ENCODE peak calls at places on chromosomes 7 and 10, in nine cellular contexts. Z is upper lobe of left lung, G is body of pancreas, W is testis, U is HCT116, B is GM12892, D is Peyer's patch, F is tibial nerve, K is heart left ventricle. M is an unnamed sample.

GRCh38 chr10:71260622-71261325 is 48.4 kb downstream of the UNC5B start:
- DNase-seq in Z (peak; percentile 77), F (no peak), K (peak; percentile 62), D (no peak), U (peak; percentile 47), B (no peak), W (peak; percentile 59), G (no peak), M (peak; percentile 82)

GRCh38 chr7:142482899-142483658 is 225.2 kb upstream of the PRSS58 start:
- DNase-seq in Z (no peak), K (no peak), W (peak; percentile 71), D (peak; percentile 50), B (no peak), G (peak; percentile 50), U (peak; percentile 35), F (no peak), M (peak; percentile 34)

GRCh38 chr10:124557648-124558338 is 96.2 kb downstream of the LHPP start:
- DNase-seq in K (no peak), Z (no peak), B (no peak), F (no peak), D (no peak), U (no peak), G (no peak), W (peak; percentile 46), M (no peak)

GRCh38 chr10:98488669-98489430 is 42.1 kb upstream of the HPS1 start:
- DNase-seq in G (no peak), Z (no peak), F (no peak), D (no peak), W (no peak), K (no peak), U (no peak), B (no peak), M (no peak)

GRCh38 chr7:39465055-39465929 is 100.9 kb upstream of the YAE1 start:
- DNase-seq in Z (peak; percentile 48), B (peak; percentile 3), U (peak; percentile 56), D (no peak), W (peak; percentile 44), F (no peak), K (no peak), G (peak; percentile 53), M (peak; percentile 57)

GRCh38 chr10:30529373-30529998 is 95.5 kb downstream of the MAP3K8 start:
- DNase-seq in K (peak; percentile 52), G (peak; percentile 23), D (peak; percentile 86), F (peak; percentile 36), B (peak; percentile 39), U (no peak), Z (peak; percentile 91), W (peak; percentile 67), M (no peak)

GRCh38 chr7:101245147-101245668 is 327 bp upstream of the FIS1 start:
- DNase-seq in B (no peak), K (no peak), D (no peak), F (no peak), G (no peak), Z (no peak), W (peak; percentile 35), U (no peak), M (no peak)

GRCh38 chr10:126027707-126028106 is 131.3 kb downstream of the FANK1 start:
- DNase-seq in U (no peak), F (no peak), D (no peak), K (no peak), G (no peak), Z (no peak), W (no peak), B (no peak), M (no peak)

GRCh38 chr7:105136221-105136620 is 122.2 kb downstream of the KMT2E start:
- DNase-seq in U (peak; percentile 8), D (no peak), Z (no peak), K (no peak), F (no peak), W (no peak), B (no peak), G (no peak), M (no peak)

GRCh38 chr10:111990734-111991133 is 192.8 kb downstream of the GPAM start:
- DNase-seq in K (no peak), Z (no peak), U (no peak), G (no peak), D (no peak), B (no peak), W (no peak), F (no peak), M (no peak)

GRCh38 chr10:29443745-29444523 is 155.1 kb downstream of the LYZL1 start:
- DNase-seq in F (no peak), Z (no peak), W (no peak), K (no peak), B (no peak), U (no peak), D (no peak), G (no peak), M (no peak)

GRCh38 chr10:28151636-28152035 is 151.2 kb downstream of the MPP7 start:
- DNase-seq in F (no peak), W (no peak), D (no peak), U (no peak), K (no peak), B (no peak), G (no peak), Z (no peak), M (no peak)

GRCh38 chr10:119754085-119754484 is 28.2 kb downstream of the INPP5F start:
- DNase-seq in F (no peak), G (peak; percentile 43), W (no peak), D (no peak), K (no peak), U (no peak), Z (no peak), B (no peak), M (no peak)

GRCh38 chr10:6148908-6149307 is 53.8 kb upstream of the PFKFB3 start:
- DNase-seq in Z (no peak), D (no peak), B (no peak), W (no peak), U (no peak), K (no peak), F (no peak), G (no peak), M (no peak)

GRCh38 chr10:110168601-110169481 is 38.6 kb upstream of the MXI1 start:
- DNase-seq in G (no peak), D (no peak), U (no peak), Z (no peak), B (no peak), K (peak; percentile 25), F (no peak), W (peak; percentile 9), M (no peak)

GRCh38 chr10:49617281-49618020 is 3.6 kb downstream of the CHAT start:
- DNase-seq in F (no peak), G (no peak), K (no peak), U (no peak), D (no peak), B (no peak), Z (no peak), W (no peak), M (no peak)

GRCh38 chr7:133641436-133641835 is 388.6 kb downstream of the EXOC4 start:
- DNase-seq in W (no peak), F (no peak), G (no peak), K (no peak), Z (no peak), D (no peak), U (no peak), B (no peak), M (no peak)

GRCh38 chr7:128135275-128136214 is 104.3 kb upstream of the LRRC4 start:
- DNase-seq in U (peak; percentile 40), F (no peak), B (peak; percentile 83), D (peak; percentile 46), K (peak; percentile 31), W (peak; percentile 77), G (peak; percentile 39), Z (peak; percentile 42), M (peak; percentile 71)

DNA sequence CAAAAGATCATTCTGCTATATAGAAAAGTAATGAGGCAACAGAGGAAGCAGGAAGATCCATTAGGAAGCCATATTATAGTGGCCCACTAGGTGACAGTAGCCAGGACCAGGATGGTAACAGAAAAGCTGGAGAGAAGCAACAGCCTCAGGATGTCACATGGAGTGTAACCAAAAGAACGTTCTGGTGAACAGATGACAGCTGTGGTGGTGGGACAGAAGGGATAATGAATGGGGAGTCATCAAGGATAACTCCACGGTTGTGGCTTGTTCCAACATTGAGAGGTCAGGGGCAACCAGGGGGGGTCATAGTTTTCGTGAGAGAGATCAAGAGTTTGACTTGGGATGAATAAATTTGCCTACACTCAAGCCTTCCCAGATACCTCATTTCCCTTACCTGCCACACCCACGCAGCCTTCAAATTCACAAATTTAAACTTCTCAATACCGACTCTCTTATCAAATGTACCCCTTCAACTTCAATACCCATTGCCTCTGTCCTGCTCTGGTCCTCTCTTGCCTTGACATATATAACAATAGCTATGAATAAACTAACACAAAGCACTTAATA is 9.3 kb downstream of the TBL2 start:
- DNase-seq in G (no peak), Z (no peak), D (no peak), K (no peak), W (no peak), B (no peak), U (no peak), F (no peak), M (no peak)
- TF ChIP-seq POLR2A in G (no peak), Z (no peak), D (no peak), K (no peak), W (no peak), B (no peak), U (no peak), F (no peak), M (no peak)

DNA sequence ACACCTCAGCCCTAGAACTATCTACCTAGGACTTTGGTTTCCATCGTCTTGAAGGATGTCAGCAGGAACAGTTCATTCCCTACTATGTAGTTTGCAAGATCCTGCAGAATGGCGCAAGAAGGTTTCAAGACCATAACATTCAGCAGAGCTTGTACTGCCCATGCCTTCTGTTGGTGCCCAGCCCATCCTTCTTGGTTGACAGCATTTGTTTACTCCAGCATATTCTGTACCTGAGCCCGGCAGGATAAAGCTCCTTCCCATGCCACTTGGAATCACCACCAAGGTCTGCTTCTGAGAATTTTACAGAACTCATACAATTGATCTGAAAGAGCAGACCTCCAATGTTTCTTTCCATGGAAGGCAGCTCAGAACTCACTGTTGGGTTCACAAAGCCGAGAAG is 150.8 kb downstream of the ARID5B start:
- DNase-seq in K (no peak), F (no peak), U (no peak), G (no peak), D (no peak), Z (no peak), W (no peak), B (no peak), M (no peak)
- TF ChIP-seq POLR2A in K (no peak), F (no peak), U (no peak), G (no peak), D (no peak), Z (no peak), W (no peak), B (no peak), M (no peak)

DNA sequence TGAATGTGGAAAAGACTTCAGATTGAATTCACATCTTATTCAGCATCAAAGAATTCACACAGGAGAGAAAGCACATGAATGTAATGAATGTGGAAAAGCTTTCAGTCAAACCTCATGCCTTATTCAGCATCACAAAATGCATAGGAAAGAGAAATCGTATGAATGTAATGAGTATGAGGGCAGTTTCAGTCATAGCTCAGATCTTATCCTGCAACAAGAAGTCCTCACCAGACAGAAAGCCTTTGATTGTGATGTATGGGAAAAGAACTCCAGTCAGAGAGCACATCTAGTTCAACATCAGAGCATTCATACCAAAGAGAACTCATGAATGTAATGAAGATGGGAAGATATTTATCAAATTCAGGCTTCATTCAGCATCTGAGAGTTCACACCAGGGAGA is 14.8 kb downstream of the ZNF655 start:
- DNase-seq in G (no peak), U (no peak), Z (no peak), B (no peak), D (no peak), K (no peak), F (no peak), W (no peak), M (no peak)
- TF ChIP-seq POLR2A in G (no peak), U (no peak), Z (no peak), B (no peak), D (no peak), K (no peak), F (no peak), W (no peak), M (no peak)

GRCh38 chr7:6589829-6590644 is at the start of gene INTS15:
- DNase-seq in G (peak; percentile 80), W (peak; percentile 80), U (peak; percentile 69), B (peak; percentile 82), F (peak; percentile 26), K (peak; percentile 81), D (peak; percentile 71), Z (peak; percentile 75), M (peak; percentile 96)
- TF ChIP-seq POLR2A in G (peak; percentile 64), W (no peak), U (peak; percentile 81), B (peak; percentile 90), F (peak; percentile 63), K (no peak), D (no peak), Z (no peak), M (peak; percentile 92)